ENCODE peak calls at places on chromosomes 3 and 15, in ten cellular contexts. Z, X, K, D, G, V, S, I, Y and T are unnamed samples.
A peak's percentile ranks its signal among the peaks of the same experiment; 100 is the strongest.

GRCh38 chr15:88243895-88244787 is 12.4 kb downstream of the NTRK3 start:
- DNase-seq in Z (peak; percentile 54), X (peak; percentile 35), K (no peak), D (no peak), G (no peak), V (no peak), S (peak; percentile 40), I (no peak), Y (peak; percentile 51), T (no peak)

GRCh38 chr3:168212664-168213255 is 117.0 kb upstream of the GOLIM4 start:
- DNase-seq in Z (no peak), X (no peak), K (no peak), D (no peak), G (no peak), V (no peak), S (no peak), I (no peak), Y (no peak), T (no peak)

GRCh38 chr15:70708839-70709238 is 54.5 kb downstream of the UACA start:
- DNase-seq in Z (no peak), X (no peak), K (no peak), D (no peak), G (no peak), V (no peak), S (no peak), I (no peak), Y (no peak), T (no peak)

GRCh38 chr3:115190747-115191146 is 43.7 kb upstream of the ZBTB20 start:
- DNase-seq in Z (no peak), X (peak; percentile 1), K (no peak), D (no peak), G (no peak), V (no peak), S (no peak), I (no peak), Y (no peak), T (no peak)

GRCh38 chr15:67080900-67081431 is 15.6 kb downstream of the SMAD3 start:
- DNase-seq in Z (peak; percentile 75), X (peak; percentile 67), K (no peak), D (no peak), G (no peak), V (no peak), S (no peak), I (peak; percentile 93), Y (no peak), T (no peak)

GRCh38 chr15:98801234-98801561 is 152.9 kb downstream of the IGF1R start:
- DNase-seq in Z (no peak), X (no peak), K (no peak), D (no peak), G (peak; percentile 68), V (peak; percentile 17), S (no peak), I (no peak), Y (peak; percentile 32), T (no peak)

GRCh38 chr3:28768439-28768838 is 419.8 kb upstream of the AZI2 start:
- DNase-seq in Z (no peak), X (no peak), K (no peak), D (no peak), G (no peak), V (no peak), S (no peak), I (no peak), Y (no peak), T (no peak)

GRCh38 chr15:73560501-73561117 is 72.6 kb downstream of the NPTN start:
- DNase-seq in Z (no peak), X (peak; percentile 20), K (no peak), D (no peak), G (no peak), V (no peak), S (peak; percentile 78), I (no peak), Y (no peak), T (no peak)

GRCh38 chr3:50675179-50676030 is 678 bp downstream of the DOCK3 start:
- DNase-seq in Z (peak; percentile 84), X (no peak), K (peak; percentile 7), D (peak; percentile 29), G (peak; percentile 47), V (no peak), S (no peak), I (peak; percentile 6), Y (peak; percentile 65), T (no peak)

GRCh38 chr15:38202356-38202755 is 50.3 kb upstream of the SPRED1 start:
- DNase-seq in Z (no peak), X (no peak), K (no peak), D (no peak), G (no peak), V (no peak), S (no peak), I (no peak), Y (no peak), T (no peak)